ENCODE peak calls at places on chromosomes 16 and 17, in five cellular contexts. One of them, this sample, is unnamed.

GRCh38 chr17:47316316-47316715 is 7.4 kb upstream of the EFCAB13 start:
- DNase-seq in K562: no peak
- DNase-seq in H1: no peak
- DNase-seq in HepG2: peak; percentile 68
- DNase-seq in A549: no peak
- DNase-seq in this sample: no peak

GRCh38 chr17:75273968-75274708 is 3.1 kb upstream of the MIF4GD start:
- DNase-seq in K562: no peak
- DNase-seq in H1: no peak
- DNase-seq in HepG2: no peak
- DNase-seq in A549: no peak
- DNase-seq in this sample: no peak

GRCh38 chr17:6421700-6422604 is 13.0 kb downstream of the AIPL1 start:
- DNase-seq in K562: peak; percentile 83
- DNase-seq in H1: peak; percentile 60
- DNase-seq in HepG2: peak; percentile 66
- DNase-seq in A549: peak; percentile 95
- DNase-seq in this sample: no peak

GRCh38 chr17:47694018-47694817 is at the start of gene TBKBP1:
- DNase-seq in K562: peak; percentile 74
- DNase-seq in H1: peak; percentile 63
- DNase-seq in HepG2: peak; percentile 41
- DNase-seq in A549: peak; percentile 59
- DNase-seq in this sample: no peak

GRCh38 chr17:30240177-30240576 is 4.7 kb upstream of the SLC6A4 start:
- DNase-seq in K562: no peak
- DNase-seq in H1: no peak
- DNase-seq in HepG2: no peak
- DNase-seq in A549: no peak
- DNase-seq in this sample: no peak

GRCh38 chr16:23795369-23795768 is 40.4 kb upstream of the PRKCB start:
- DNase-seq in K562: no peak
- DNase-seq in H1: no peak
- DNase-seq in HepG2: no peak
- DNase-seq in A549: no peak
- DNase-seq in this sample: no peak

GRCh38 chr16:50234771-50235556 is 31.4 kb upstream of the ADCY7 start:
- DNase-seq in K562: no peak
- DNase-seq in H1: no peak
- DNase-seq in HepG2: no peak
- DNase-seq in A549: no peak
- DNase-seq in this sample: no peak

GRCh38 chr17:65696739-65697394 is 135.4 kb upstream of the AXIN2 start:
- DNase-seq in K562: no peak
- DNase-seq in H1: no peak
- DNase-seq in HepG2: no peak
- DNase-seq in A549: no peak
- DNase-seq in this sample: no peak

GRCh38 chr16:81263470-81264200 is 25.1 kb downstream of the BCO1 start:
- DNase-seq in K562: no peak
- DNase-seq in H1: no peak
- DNase-seq in HepG2: no peak
- DNase-seq in A549: no peak
- DNase-seq in this sample: no peak

GRCh38 chr17:36185416-36185815 is 9.0 kb upstream of the TBC1D3B start:
- DNase-seq in K562: no peak
- DNase-seq in H1: no peak
- DNase-seq in HepG2: no peak
- DNase-seq in A549: no peak
- DNase-seq in this sample: no peak

GRCh38 chr17:36183811-36184765 is 7.7 kb upstream of the TBC1D3B start:
- DNase-seq in K562: no peak
- DNase-seq in H1: no peak
- DNase-seq in HepG2: no peak
- DNase-seq in A549: no peak
- DNase-seq in this sample: no peak

GRCh38 chr17:36183001-36183810 is 6.8 kb upstream of the TBC1D3B start:
- DNase-seq in K562: peak; percentile 23
- DNase-seq in H1: no peak
- DNase-seq in HepG2: peak; percentile 37
- DNase-seq in A549: peak; percentile 68
- DNase-seq in this sample: no peak

DNA sequence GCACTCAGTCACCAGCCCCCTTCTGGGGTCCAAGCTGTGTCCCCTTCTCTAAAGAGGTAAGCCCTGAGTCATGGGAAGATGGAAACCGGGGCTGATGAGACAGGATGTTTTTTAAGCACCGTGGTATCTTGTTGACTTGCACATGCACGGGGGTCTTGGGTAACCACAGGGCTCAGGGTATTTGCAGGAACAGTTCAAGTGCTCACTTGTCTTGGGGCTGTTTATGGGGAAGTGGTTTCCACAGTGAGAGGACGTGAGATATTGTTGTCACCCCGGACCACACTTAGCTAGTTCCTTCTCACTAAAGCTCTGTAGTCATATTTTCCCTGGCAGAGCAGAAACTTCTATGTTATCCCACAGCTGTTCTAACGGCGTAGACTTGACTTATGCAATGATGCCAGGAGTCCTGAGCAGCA is 7.7 kb downstream of the CCL3L1 start:
- DNase-seq in K562: no peak
- DNase-seq in H1: no peak
- DNase-seq in HepG2: no peak
- DNase-seq in A549: no peak
- DNase-seq in this sample: peak; percentile 59
- TF ChIP-seq HDAC2 in K562: no peak
- TF ChIP-seq HDAC2 in H1: no peak
- TF ChIP-seq HDAC2 in HepG2: no peak
- TF ChIP-seq HDAC2 in A549: no peak
- TF ChIP-seq HDAC2 in this sample: no peak

DNA sequence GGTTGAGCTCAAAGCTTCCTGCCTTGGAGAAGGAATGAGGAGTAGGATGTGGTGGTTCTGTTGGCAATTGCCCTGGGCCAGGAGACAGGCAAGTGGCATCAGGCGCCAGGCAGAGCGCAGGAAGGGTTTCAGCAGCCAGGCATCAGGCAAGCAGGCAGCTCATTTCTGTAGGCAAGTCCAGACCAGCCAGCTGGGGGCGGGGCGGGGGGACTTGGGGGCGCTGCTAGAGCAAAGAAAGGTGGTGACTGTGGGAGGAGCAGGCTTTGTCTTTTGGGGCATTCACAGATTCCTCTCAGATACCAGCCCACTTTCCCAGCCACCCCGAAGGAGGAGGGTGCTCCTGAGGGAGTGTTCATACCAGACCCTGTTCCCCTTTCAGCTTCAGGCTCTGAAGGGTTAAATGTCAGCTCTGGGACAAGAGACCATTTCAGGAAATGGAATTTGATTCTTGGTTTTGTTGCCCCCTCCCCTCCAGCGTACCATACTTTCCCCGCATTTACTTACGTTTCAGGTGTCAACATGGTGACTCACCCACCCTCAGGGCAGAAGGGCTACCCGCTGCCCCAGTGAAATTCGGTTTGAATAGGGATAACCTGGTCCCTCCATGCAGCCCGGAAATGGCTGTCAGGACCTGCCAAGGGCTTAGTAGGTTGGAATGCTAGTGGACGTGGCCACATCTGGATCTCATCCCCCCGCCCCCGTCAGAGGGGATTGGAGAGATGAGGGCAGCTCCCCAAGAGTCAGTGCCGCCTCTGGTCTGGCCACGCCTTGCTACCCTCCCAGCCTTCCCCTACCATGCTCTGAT is 13.2 kb downstream of the NGFR start:
- DNase-seq in K562: no peak
- DNase-seq in H1: peak; percentile 97
- DNase-seq in HepG2: peak; percentile 69
- DNase-seq in A549: peak; percentile 78
- DNase-seq in this sample: no peak
- TF ChIP-seq HDAC2 in K562: no peak
- TF ChIP-seq HDAC2 in H1: peak; percentile 30
- TF ChIP-seq HDAC2 in HepG2: no peak
- TF ChIP-seq HDAC2 in A549: no peak
- TF ChIP-seq HDAC2 in this sample: no peak

GRCh38 chr16:20868890-20869289 is 31.3 kb downstream of the DCUN1D3 start:
- DNase-seq in K562: no peak
- DNase-seq in H1: no peak
- DNase-seq in HepG2: peak; percentile 60
- DNase-seq in A549: no peak
- DNase-seq in this sample: no peak
- TF ChIP-seq HDAC2 in K562: no peak
- TF ChIP-seq HDAC2 in H1: no peak
- TF ChIP-seq HDAC2 in HepG2: peak; percentile 49
- TF ChIP-seq HDAC2 in A549: no peak
- TF ChIP-seq HDAC2 in this sample: no peak

GRCh38 chr17:8015236-8015956 is 13.0 kb downstream of the GUCY2D start:
- DNase-seq in K562: no peak
- DNase-seq in H1: no peak
- DNase-seq in HepG2: no peak
- DNase-seq in A549: no peak
- DNase-seq in this sample: no peak
- TF ChIP-seq HDAC2 in K562: no peak
- TF ChIP-seq HDAC2 in H1: no peak
- TF ChIP-seq HDAC2 in HepG2: no peak
- TF ChIP-seq HDAC2 in A549: no peak
- TF ChIP-seq HDAC2 in this sample: no peak

GRCh38 chr16:3511286-3512180 is 10.7 kb downstream of the CLUAP1 start:
- DNase-seq in K562: no peak
- DNase-seq in H1: no peak
- DNase-seq in HepG2: no peak
- DNase-seq in A549: no peak
- DNase-seq in this sample: no peak
- TF ChIP-seq HDAC2 in K562: no peak
- TF ChIP-seq HDAC2 in H1: no peak
- TF ChIP-seq HDAC2 in HepG2: no peak
- TF ChIP-seq HDAC2 in A549: no peak
- TF ChIP-seq HDAC2 in this sample: no peak

GRCh38 chr17:50582741-50583140 is 22.2 kb downstream of the CACNA1G start:
- DNase-seq in K562: no peak
- DNase-seq in H1: no peak
- DNase-seq in HepG2: no peak
- DNase-seq in A549: no peak
- DNase-seq in this sample: no peak
- TF ChIP-seq HDAC2 in K562: no peak
- TF ChIP-seq HDAC2 in H1: no peak
- TF ChIP-seq HDAC2 in HepG2: no peak
- TF ChIP-seq HDAC2 in A549: no peak
- TF ChIP-seq HDAC2 in this sample: no peak

GRCh38 chr17:28043296-28043695 is 819 bp downstream of the NLK start:
- DNase-seq in K562: no peak
- DNase-seq in H1: no peak
- DNase-seq in HepG2: no peak
- DNase-seq in A549: no peak
- DNase-seq in this sample: no peak
- TF ChIP-seq HDAC2 in K562: no peak
- TF ChIP-seq HDAC2 in H1: no peak
- TF ChIP-seq HDAC2 in HepG2: no peak
- TF ChIP-seq HDAC2 in A549: no peak
- TF ChIP-seq HDAC2 in this sample: no peak